ENCODE peak calls at places on chromosomes 5 and 9, in five cellular contexts. P is neural progenitor cell, O is WERI-Rb-1, J is uterus, T is sigmoid colon. Z is an unnamed sample.

GRCh38 chr5:74251106-74252032 is 389.2 kb downstream of the ENC1 start:
- DNase-seq in P (no peak), O (peak), J (peak), T (peak), Z (no peak)

GRCh38 chr5:24750356-24750755 is 105.6 kb upstream of the CDH10 start:
- DNase-seq in P (no peak), O (no peak), J (no peak), T (no peak), Z (no peak)

GRCh38 chr9:34332370-34332964 is 3.1 kb downstream of the NUDT2 start:
- DNase-seq in P (peak), O (peak), J (no peak), T (no peak), Z (no peak)

GRCh38 chr5:154565123-154565522 is 87.1 kb upstream of the HAND1 start:
- DNase-seq in P (no peak), O (no peak), J (no peak), T (no peak), Z (no peak)

GRCh38 chr5:91586232-91586631 is 203.1 kb upstream of the ARRDC3 start:
- DNase-seq in P (no peak), O (no peak), J (no peak), T (no peak), Z (no peak)

GRCh38 chr5:2130361-2130760 is 247.6 kb upstream of the IRX4 start:
- DNase-seq in P (no peak), O (no peak), J (no peak), T (no peak), Z (no peak)

GRCh38 chr5:107968998-107969397 is 298.3 kb upstream of the EFNA5 start:
- DNase-seq in P (no peak), O (no peak), J (no peak), T (no peak), Z (no peak)

GRCh38 chr5:150627731-150628545 is 12.5 kb upstream of the SYNPO start:
- DNase-seq in P (no peak), O (no peak), J (no peak), T (no peak), Z (no peak)

GRCh38 chr9:96219615-96220257 is 82.2 kb downstream of the HSD17B3 start:
- DNase-seq in P (peak), O (peak), J (peak), T (peak), Z (no peak)

GRCh38 chr5:126961702-126962101 is 68.7 kb downstream of the MARCHF3 start:
- DNase-seq in P (no peak), O (no peak), J (no peak), T (no peak), Z (no peak)

GRCh38 chr9:72665421-72665820 is 144.0 kb downstream of the TMC1 start:
- DNase-seq in P (no peak), O (no peak), J (no peak), T (no peak), Z (no peak)

GRCh38 chr9:27572566-27572917 is 739 bp downstream of the C9orf72 start:
- DNase-seq in P (peak), O (no peak), J (no peak), T (peak), Z (no peak)

GRCh38 chr5:73376618-73377170 is 71.9 kb downstream of the FOXD1 start:
- DNase-seq in P (no peak), O (no peak), J (no peak), T (no peak), Z (no peak)

GRCh38 chr9:133708770-133709611 is 29.2 kb downstream of the SARDH start:
- DNase-seq in P (peak), O (peak), J (no peak), T (peak), Z (no peak)

GRCh38 chr9:88278036-88278435 is 110.2 kb upstream of the SPIN1 start:
- DNase-seq in P (no peak), O (no peak), J (no peak), T (no peak), Z (no peak)

GRCh38 chr9:88280816-88281382 is 107.3 kb upstream of the SPIN1 start:
- DNase-seq in P (peak), O (peak), J (no peak), T (no peak), Z (no peak)
- TF ChIP-seq CTCF in P (peak), O (peak), J (no peak), T (no peak), Z (no peak)

GRCh38 chr9:17824191-17824926 is 245.5 kb downstream of the SH3GL2 start:
- DNase-seq in P (peak), O (no peak), J (no peak), T (no peak), Z (no peak)
- H3K27ac ChIP-seq in P (no peak), O (no peak), J (no peak), T (peak), Z (no peak)

GRCh38 chr5:93201061-93201460 is 380.0 kb downstream of the NR2F1-AS1 start:
- DNase-seq in P (no peak), O (no peak), J (no peak), T (no peak), Z (no peak)
- TF ChIP-seq CTCF in P (no peak), O (no peak), J (no peak), T (no peak), Z (no peak)

GRCh38 chr9:94861589-94862241 is 135.2 kb downstream of the AOPEP start:
- DNase-seq in P (no peak), O (no peak), J (no peak), T (no peak), Z (no peak)
- H3K27ac ChIP-seq in P (no peak), O (no peak), J (peak), T (peak), Z (peak)

GRCh38 chr9:130421802-130422276 is 22.9 kb upstream of the ASS1 start:
- DNase-seq in P (peak), O (peak), J (no peak), T (no peak), Z (no peak)
- TF ChIP-seq CTCF in P (no peak), O (no peak), J (no peak), T (no peak), Z (no peak)

Z was measured in coronary artery.